ENCODE peak calls at places on chromosome 1, in nine cellular contexts. M, Z, Y, W, I, V, N, T and S are unnamed samples.

GRCh38 chr1:67651031-67651430 is 34.0 kb upstream of the GADD45A start:
- DNase-seq in N (no peak), V (no peak), Z (no peak), W (no peak), Y (no peak), I (no peak), T (no peak), M (no peak), S (no peak)

GRCh38 chr1:95252422-95252821 is 18.4 kb downstream of the RWDD3 start:
- DNase-seq in M (no peak), W (no peak), Y (no peak), Z (no peak), T (no peak), V (no peak), N (no peak), I (no peak), S (no peak)

GRCh38 chr1:58500036-58500435 is 46.5 kb downstream of the OMA1 start:
- DNase-seq in Z (no peak), M (no peak), V (no peak), W (no peak), N (no peak), T (no peak), I (no peak), Y (no peak), S (no peak)

GRCh38 chr1:197915217-197915616 is 2.0 kb upstream of the LHX9 start:
- DNase-seq in Z (no peak), M (no peak), Y (no peak), T (no peak), I (no peak), V (no peak), W (no peak), N (peak), S (no peak)

GRCh38 chr1:94092210-94092613 is 28.7 kb downstream of the ABCA4 start:
- DNase-seq in W (no peak), T (peak), Y (no peak), Z (no peak), I (peak), V (peak), N (no peak), M (no peak), S (no peak)

GRCh38 chr1:39124282-39124681 is 80.2 kb upstream of the MACF1 start:
- DNase-seq in M (no peak), I (no peak), Y (no peak), W (no peak), V (no peak), Z (no peak), T (no peak), N (no peak), S (no peak)

GRCh38 chr1:175887981-175888428 is 144.6 kb upstream of the TNR start:
- DNase-seq in Z (peak), N (peak), T (no peak), W (peak), I (peak), M (peak), V (no peak), Y (peak), S (peak)

GRCh38 chr1:51210676-51211075 is 25.4 kb upstream of the RNF11 start:
- DNase-seq in Y (no peak), I (no peak), V (no peak), Z (no peak), T (no peak), W (no peak), M (no peak), N (no peak), S (no peak)

GRCh38 chr1:96643519-96643918 is 78.1 kb upstream of the PTBP2 start:
- DNase-seq in M (no peak), N (no peak), V (no peak), T (no peak), Y (no peak), Z (no peak), I (no peak), W (no peak), S (no peak)

GRCh38 chr1:79128726-79129125 is 122.2 kb upstream of the ADGRL4 start:
- DNase-seq in M (no peak), T (no peak), I (no peak), Z (no peak), Y (peak), V (no peak), N (no peak), W (no peak), S (no peak)

GRCh38 chr1:221715321-221716169 is 26.3 kb downstream of the DUSP10 start:
- DNase-seq in Y (no peak), I (no peak), V (no peak), Z (no peak), T (no peak), W (no peak), M (no peak), N (no peak), S (no peak)

DNA sequence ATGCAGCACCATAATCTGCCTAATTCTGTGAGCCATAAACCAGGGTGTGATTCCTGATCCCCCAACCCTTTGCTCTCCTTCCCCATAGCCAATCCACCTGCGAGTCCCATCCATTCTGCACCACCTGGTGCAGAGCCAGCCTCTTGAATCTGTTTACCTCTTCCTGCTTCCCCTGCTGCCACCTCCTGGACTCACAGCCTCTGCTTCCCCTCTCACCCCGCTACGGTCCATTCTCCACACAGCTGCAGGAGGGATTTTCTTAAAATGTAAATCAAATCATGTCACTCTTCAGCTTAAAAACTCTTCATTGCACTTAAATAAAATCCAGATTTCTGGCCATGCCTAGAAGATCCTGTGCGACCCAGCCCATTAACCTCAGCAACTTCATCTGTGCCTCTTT is 186.7 kb downstream of the FOXD2 start:
- DNase-seq in I (peak), T (no peak), Y (no peak), W (no peak), N (peak), V (no peak), M (no peak), Z (peak), S (no peak)
- TF ChIP-seq CTCF in I (no peak), T (no peak), Y (no peak), W (no peak), N (peak), V (no peak), M (no peak), Z (no peak), S (no peak)

GRCh38 chr1:145961109-145961424 is 3.2 kb upstream of the LIX1L start:
- DNase-seq in T (no peak), Y (no peak), V (no peak), M (no peak), N (peak), I (no peak), Z (no peak), W (no peak), S (no peak)

GRCh38 chr1:145961425-145962156 is 2.8 kb downstream of the ANKRD34A start:
- DNase-seq in V (peak), T (peak), I (no peak), M (no peak), Y (peak), N (peak), Z (no peak), W (peak), S (peak)

GRCh38 chr1:145959957-145960467 is 2.2 kb upstream of the LIX1L start:
- DNase-seq in Y (no peak), Z (no peak), W (peak), M (no peak), N (no peak), V (peak), I (no peak), T (no peak), S (no peak)

GRCh38 chr1:145959333-145959732 is 1.5 kb upstream of the LIX1L start:
- DNase-seq in Z (no peak), W (no peak), V (no peak), Y (no peak), I (no peak), T (no peak), N (no peak), M (no peak), S (no peak)

DNA sequence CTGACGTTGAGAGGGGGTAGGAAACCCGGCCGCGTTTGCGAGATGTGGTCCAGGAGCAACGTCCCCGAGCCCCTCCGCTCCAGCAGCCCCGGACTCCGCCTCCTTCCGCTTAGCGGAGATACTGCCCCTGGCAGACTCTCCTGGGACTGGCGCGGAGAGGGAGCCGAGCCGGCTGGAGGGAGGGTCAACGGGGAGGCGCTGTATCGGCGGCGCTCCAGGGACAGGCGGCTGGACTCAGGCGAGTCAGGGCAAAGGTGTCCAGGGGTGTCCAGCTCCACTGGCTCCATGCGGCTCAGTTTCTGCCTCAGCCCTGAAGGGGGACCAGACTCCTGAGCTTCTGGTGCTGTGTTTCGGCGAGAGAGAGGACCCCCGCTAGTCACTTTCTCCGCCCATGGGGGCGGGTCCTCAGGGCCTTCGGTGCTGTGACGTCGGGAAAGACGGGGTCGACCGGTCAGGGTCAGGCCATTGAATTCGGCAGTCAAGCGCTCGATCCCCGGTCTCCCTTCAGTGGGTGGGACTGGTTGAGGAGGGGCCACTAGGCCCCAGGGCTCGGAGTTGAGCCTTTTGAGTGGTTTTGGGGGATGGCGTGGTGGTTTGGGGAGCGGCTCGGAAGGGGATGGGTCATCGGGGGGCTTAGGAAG is 2.8 kb upstream of the LIX1L start:
- DNase-seq in Z (peak), N (peak), M (peak), W (peak), T (peak), Y (peak), I (peak), V (peak), S (peak)
- TF ChIP-seq CTCF in Z (no peak), N (peak), M (no peak), W (no peak), T (no peak), Y (no peak), I (no peak), V (peak), S (no peak)

DNA sequence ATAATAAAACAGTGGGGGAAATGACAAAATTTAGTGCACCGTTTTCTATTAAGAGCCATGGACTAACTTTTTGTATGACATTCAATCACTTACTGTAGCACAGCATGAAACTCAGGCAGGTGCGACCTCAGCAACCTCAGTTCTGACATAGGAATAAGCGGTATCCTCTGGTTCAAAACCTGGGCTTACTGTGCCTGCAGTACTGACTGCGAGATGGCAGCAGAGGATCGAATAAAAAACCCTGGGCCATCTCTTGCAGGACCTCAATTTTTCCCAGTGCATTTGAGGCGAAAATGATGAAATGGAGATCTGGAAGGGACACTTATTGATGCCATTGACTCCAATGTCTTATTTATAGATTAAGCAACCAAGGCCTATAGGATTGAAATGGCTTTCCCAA is 214.7 kb downstream of the ADGRL2 start:
- DNase-seq in M (no peak), N (no peak), W (no peak), Y (no peak), V (no peak), Z (no peak), I (no peak), T (no peak), S (no peak)
- TF ChIP-seq CTCF in M (no peak), N (no peak), W (peak), Y (no peak), V (no peak), Z (no peak), I (no peak), T (no peak), S (no peak)

GRCh38 chr1:89622895-89623294 is 10.0 kb upstream of the LRRC8C start:
- DNase-seq in Y (peak), W (no peak), T (no peak), V (no peak), N (no peak), I (no peak), Z (no peak), M (no peak), S (no peak)
- TF ChIP-seq CTCF in Y (peak), W (no peak), T (no peak), V (no peak), N (no peak), I (no peak), Z (no peak), M (no peak), S (no peak)

DNA sequence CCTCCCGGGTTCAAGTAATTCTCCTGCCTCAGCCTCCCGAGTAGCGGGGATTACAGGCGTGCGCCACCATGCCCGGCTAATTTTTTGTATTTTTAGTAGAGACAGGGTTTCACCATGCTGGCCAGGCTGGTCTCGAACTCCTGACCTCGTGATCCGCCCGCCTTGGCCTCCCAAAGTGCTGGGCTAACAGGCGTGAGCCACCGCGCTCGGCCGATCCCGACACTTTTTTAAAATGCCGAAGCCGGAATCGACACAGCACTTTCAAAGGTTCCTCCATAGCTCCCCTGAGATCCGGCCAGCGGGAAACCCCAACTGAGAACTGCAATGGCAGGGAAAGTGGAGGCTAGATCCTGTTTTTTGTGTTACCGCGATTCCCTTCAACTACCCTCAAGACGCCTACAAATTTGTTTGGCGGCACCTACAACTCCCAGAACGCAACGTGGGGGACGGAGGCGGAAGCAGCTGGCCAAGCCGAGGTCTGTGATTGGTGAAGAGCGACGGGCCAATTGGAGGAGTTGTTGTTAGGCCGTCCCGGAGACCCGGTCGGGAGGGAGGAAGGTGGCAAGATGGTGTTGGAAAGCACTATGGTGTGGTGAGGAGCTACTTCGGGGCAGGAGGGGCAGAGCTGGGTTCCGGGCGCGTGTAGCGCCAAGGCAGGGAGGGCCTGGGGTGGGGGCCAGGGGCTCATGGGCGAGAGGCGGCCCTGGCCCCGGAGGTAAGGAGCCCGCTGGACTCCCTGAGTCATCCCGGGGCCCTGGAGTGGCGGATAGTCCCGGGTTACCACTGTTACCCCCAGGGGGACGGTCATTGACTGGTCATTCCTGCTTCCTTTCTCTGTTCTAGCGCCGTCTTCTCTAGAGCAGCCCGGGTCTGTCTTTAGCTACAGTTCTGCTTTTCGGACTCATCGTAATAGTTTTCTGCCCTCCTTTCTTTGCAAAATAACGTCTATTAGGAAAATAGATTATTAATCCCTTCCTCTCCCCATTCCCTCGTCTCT is at the start of gene PSMD4:
- DNase-seq in W (peak), N (peak), T (peak), M (peak), Z (peak), I (peak), V (peak), Y (peak), S (peak)
- TF ChIP-seq CTCF in W (no peak), N (no peak), T (no peak), M (no peak), Z (no peak), I (no peak), V (no peak), Y (no peak), S (no peak)

DNA sequence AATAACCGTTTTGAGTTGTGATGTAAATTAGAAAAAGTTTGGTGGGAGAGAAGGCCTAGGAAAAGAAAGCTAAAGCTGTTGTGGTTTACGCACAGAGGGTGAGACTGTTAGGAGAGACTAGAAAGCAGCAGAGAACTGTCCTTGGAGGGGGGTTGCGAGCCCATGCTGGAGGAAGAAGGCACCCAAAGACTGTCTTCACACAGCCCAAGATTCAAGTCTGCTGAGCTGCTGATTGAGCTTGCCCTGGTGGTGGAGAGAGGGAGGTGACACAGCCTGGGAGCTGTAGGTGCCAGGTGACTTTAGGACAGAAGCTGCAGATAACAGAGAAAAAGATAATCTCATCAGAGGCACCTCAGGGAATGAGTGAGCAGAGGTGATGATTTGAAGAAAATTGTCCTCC is 18.3 kb upstream of the TLR5 start:
- DNase-seq in M (no peak), T (no peak), V (no peak), I (no peak), W (no peak), Y (no peak), N (no peak), Z (no peak), S (no peak)
- TF ChIP-seq CTCF in M (no peak), T (no peak), V (no peak), I (no peak), W (no peak), Y (no peak), N (peak), Z (no peak), S (no peak)

DNA sequence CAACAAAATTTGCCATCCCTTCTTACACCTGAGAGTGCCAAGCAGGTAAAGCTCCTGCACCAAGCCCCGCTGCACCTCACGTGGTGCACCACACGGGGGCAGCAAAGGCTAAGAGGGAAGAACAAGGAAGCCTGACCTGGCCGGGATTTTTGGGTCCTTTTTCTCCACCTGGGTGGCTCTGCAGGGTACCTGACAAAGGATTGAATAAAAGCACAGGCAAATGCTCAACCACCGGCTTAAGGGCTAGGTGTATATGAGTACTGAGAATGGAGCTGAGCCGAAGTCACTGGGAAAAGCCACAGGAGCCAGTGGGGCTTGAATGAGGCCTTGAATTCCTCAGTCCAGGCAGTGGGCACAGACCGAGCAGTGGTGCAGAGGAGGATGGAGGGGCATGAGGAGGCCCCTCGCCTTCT is 36.4 kb downstream of the ZNF697 start:
- DNase-seq in Y (peak), W (peak), V (peak), M (peak), T (peak), I (peak), N (peak), Z (peak), S (peak)
- TF ChIP-seq CTCF in Y (peak), W (peak), V (peak), M (peak), T (peak), I (peak), N (peak), Z (peak), S (peak)

DNA sequence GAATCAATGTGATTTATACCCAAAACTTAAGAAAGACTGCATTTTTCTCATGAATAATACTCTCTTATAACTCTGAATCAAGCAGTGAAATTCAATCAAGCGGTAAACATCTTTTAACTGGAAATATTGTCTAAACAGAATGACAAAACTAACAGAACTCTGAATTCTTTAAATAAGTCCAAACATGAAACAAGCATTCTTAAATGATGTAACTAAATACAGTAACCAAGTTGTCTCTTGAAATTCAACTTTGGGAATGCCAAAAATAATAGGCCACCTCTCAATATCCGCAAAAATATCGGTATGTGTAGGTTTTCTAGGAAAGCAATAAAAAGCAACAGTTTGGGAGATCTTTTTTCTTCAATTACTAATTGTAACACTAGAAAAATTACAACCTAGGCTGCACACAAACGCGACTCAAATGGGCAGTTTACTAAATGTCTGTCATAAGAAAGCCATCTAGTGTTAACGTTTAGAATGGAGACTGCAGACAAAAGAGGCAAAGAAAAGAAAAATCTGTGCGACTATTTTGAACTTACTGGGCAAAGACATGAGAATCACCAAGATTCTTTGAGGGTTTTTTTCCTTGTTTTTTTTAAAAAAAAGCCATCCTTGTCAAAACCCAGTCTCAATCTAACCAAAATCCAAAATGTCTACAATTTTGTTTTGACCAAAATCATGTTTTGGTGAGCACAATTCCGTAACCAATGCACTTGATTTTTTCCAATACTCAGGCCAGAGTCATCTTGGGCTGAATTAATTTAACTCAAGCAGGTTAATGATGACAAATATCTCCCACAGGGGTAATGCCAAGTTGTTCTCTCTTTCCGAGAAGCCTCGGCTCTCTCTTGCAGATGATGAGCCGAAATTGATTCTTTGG is 1.4 kb downstream of the SIPA1L2 start:
- DNase-seq in I (no peak), T (no peak), M (no peak), Y (peak), W (no peak), N (no peak), V (no peak), Z (no peak), S (no peak)
- TF ChIP-seq CTCF in I (no peak), T (no peak), M (no peak), Y (peak), W (no peak), N (peak), V (no peak), Z (no peak), S (no peak)

DNA sequence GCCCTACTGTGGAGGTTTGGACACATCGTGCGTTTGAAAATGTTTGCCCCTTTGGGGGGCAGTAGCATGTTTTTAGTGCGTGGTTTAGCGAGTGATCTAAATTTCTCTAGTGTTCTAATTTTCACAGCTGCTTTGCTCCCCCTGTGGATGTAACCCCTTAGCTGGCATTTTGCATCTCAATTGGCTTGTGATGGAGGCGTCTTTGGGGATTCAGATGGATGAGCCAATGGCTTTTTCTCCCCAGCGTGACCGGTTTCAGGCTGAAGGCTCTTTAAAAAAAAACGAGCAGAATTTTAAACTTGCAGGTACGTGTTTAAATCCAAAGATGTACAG is 842 bp downstream of the CDC7 start:
- DNase-seq in I (no peak), V (no peak), T (no peak), W (peak), M (peak), N (no peak), Y (peak), Z (no peak), S (peak)
- TF ChIP-seq CTCF in I (no peak), V (no peak), T (no peak), W (no peak), M (no peak), N (no peak), Y (no peak), Z (no peak), S (no peak)

GRCh38 chr1:240314845-240315746 is 223.4 kb downstream of the FMN2 start:
- DNase-seq in Z (no peak), Y (peak), W (no peak), T (no peak), I (no peak), M (no peak), N (no peak), V (no peak), S (no peak)
- TF ChIP-seq CTCF in Z (no peak), Y (no peak), W (no peak), T (no peak), I (no peak), M (no peak), N (no peak), V (no peak), S (no peak)